ENCODE peak calls at places on chromosomes 11 and 22, in nine cellular contexts. H, I, R, X, Q, Z, N, D and C are unnamed samples.

GRCh38 chr11:86160546-86161149 is 83.9 kb upstream of the EED start:
- DNase-seq in D (no peak), Z (no peak), I (peak), H (no peak), R (peak), Q (no peak), X (no peak), N (no peak), C (peak)

GRCh38 chr22:22916215-22916951 is 28.8 kb downstream of the IGLL5 start:
- DNase-seq in R (no peak), Q (no peak), H (no peak), N (no peak), D (no peak), Z (no peak), X (no peak), I (no peak), C (no peak)

GRCh38 chr11:67024966-67025365 is 2.0 kb downstream of the SYT12 start:
- DNase-seq in Z (no peak), H (no peak), R (no peak), Q (no peak), D (no peak), N (no peak), I (no peak), X (no peak), C (no peak)

GRCh38 chr11:27509953-27510352 is 3.4 kb upstream of the LIN7C start:
- DNase-seq in Z (no peak), X (no peak), Q (no peak), D (no peak), H (no peak), N (no peak), R (no peak), I (no peak), C (no peak)

GRCh38 chr11:133082453-133082781 is 449.9 kb downstream of the OPCML start:
- DNase-seq in H (no peak), N (no peak), R (no peak), I (no peak), Z (peak), Q (no peak), D (peak), X (no peak), C (no peak)

GRCh38 chr11:104164028-104164520 is at the start of gene PDGFD:
- DNase-seq in D (peak), N (peak), I (peak), Z (peak), R (peak), X (peak), H (peak), Q (peak), C (peak)

GRCh38 chr11:125233736-125234275 is 69.3 kb downstream of the PKNOX2 start:
- DNase-seq in D (no peak), I (no peak), Z (no peak), X (no peak), Q (no peak), N (no peak), R (no peak), H (no peak), C (no peak)

GRCh38 chr11:38553033-38553432 is 1955.0 kb upstream of the RAG2 start:
- DNase-seq in H (no peak), D (no peak), N (no peak), X (no peak), Z (no peak), I (no peak), R (no peak), Q (no peak), C (no peak)

GRCh38 chr22:17980638-17981051 is 43.7 kb downstream of the MICAL3 start:
- DNase-seq in D (peak), H (peak), I (peak), Q (no peak), R (peak), Z (peak), X (peak), N (peak), C (no peak)

GRCh38 chr11:70570693-70571395 is 172.5 kb downstream of the CTTN start:
- DNase-seq in I (no peak), R (no peak), D (no peak), N (no peak), Z (peak), X (no peak), H (no peak), Q (no peak), C (no peak)

GRCh38 chr11:46119352-46120216 is 1.7 kb downstream of the PHF21A start:
- DNase-seq in H (peak), Q (peak), N (peak), I (peak), R (peak), Z (peak), X (peak), D (peak), C (peak)

GRCh38 chr11:59259867-59260475 is 47.2 kb upstream of the MPEG1 start:
- DNase-seq in I (no peak), H (no peak), X (no peak), D (no peak), R (no peak), Z (no peak), Q (no peak), N (no peak), C (no peak)

GRCh38 chr22:23382796-23383195 is 197.3 kb downstream of the IGLL1 start:
- DNase-seq in X (no peak), H (no peak), D (no peak), Z (no peak), Q (no peak), I (no peak), R (no peak), N (no peak), C (no peak)

GRCh38 chr11:127105578-127105977 is 105.0 kb upstream of the KIRREL3 start:
- DNase-seq in R (no peak), N (no peak), Z (no peak), X (no peak), I (no peak), H (no peak), D (no peak), Q (no peak), C (no peak)

GRCh38 chr11:8917157-8917820 is 6.3 kb downstream of the AKIP1 start:
- DNase-seq in X (no peak), H (no peak), Q (no peak), R (peak), D (peak), Z (peak), I (peak), N (peak), C (peak)

GRCh38 chr11:61791737-61792309 is 576 bp downstream of the TMEM258 start:
- DNase-seq in X (peak), Z (peak), Q (peak), N (peak), D (peak), R (peak), H (peak), I (peak), C (peak)

GRCh38 chr11:74849525-74850391 is 99.1 kb downstream of the XRRA1 start:
- DNase-seq in Z (no peak), H (no peak), Q (no peak), R (peak), I (peak), N (no peak), D (no peak), X (peak), C (peak)

GRCh38 chr11:65087216-65087615 is 3.2 kb downstream of the ZFPL1 start:
- DNase-seq in Q (no peak), Z (no peak), H (no peak), I (no peak), D (no peak), X (no peak), N (no peak), R (no peak), C (no peak)

GRCh38 chr11:102553835-102554282 is 23.3 kb upstream of the MMP7 start:
- DNase-seq in Z (no peak), R (no peak), D (no peak), I (no peak), N (no peak), H (no peak), Q (peak), X (no peak), C (no peak)

GRCh38 chr11:2443881-2444300 is 423 bp downstream of the TRPM5 start:
- DNase-seq in X (no peak), D (no peak), Z (peak), R (no peak), I (no peak), N (peak), Q (no peak), H (no peak), C (no peak)

GRCh38 chr11:118921121-118921928 is 4.4 kb downstream of the BCL9L start:
- DNase-seq in Q (no peak), H (peak), R (peak), D (peak), Z (peak), X (no peak), I (peak), N (no peak), C (peak)

GRCh38 chr11:73288197-73288872 is 16.2 kb downstream of the P2RY6 start:
- DNase-seq in I (no peak), N (no peak), R (no peak), H (no peak), Z (no peak), D (no peak), Q (no peak), X (no peak), C (no peak)

GRCh38 chr11:64894070-64894811 is 15.8 kb upstream of the EHD1 start:
- DNase-seq in H (peak), R (peak), Z (peak), I (peak), Q (peak), N (peak), D (peak), X (peak), C (peak)

GRCh38 chr11:134560566-134561347 is 148.7 kb upstream of the B3GAT1 start:
- DNase-seq in R (no peak), Z (no peak), I (no peak), Q (no peak), H (peak), X (no peak), D (no peak), N (no peak), C (no peak)

GRCh38 chr11:44572431-44572830 is 7.0 kb downstream of the CD82 start:
- DNase-seq in H (no peak), N (no peak), X (no peak), D (no peak), Q (no peak), R (no peak), I (no peak), Z (no peak), C (no peak)

GRCh38 chr11:30818721-30819120 is 232.6 kb upstream of the MPPED2 start:
- DNase-seq in I (no peak), D (no peak), N (no peak), H (no peak), R (no peak), Z (no peak), X (no peak), Q (no peak), C (no peak)

GRCh38 chr11:99069831-99070444 is 49.2 kb downstream of the CNTN5 start:
- DNase-seq in Q (no peak), I (no peak), Z (no peak), H (no peak), N (no peak), R (peak), D (peak), X (no peak), C (no peak)

GRCh38 chr11:115933564-115933963 is 429.3 kb upstream of the CADM1 start:
- DNase-seq in R (no peak), N (no peak), H (no peak), X (no peak), Z (no peak), I (no peak), D (no peak), Q (no peak), C (no peak)

GRCh38 chr22:20953668-20954500 is 13.2 kb upstream of the AIFM3 start:
- DNase-seq in I (peak), N (no peak), X (no peak), Z (no peak), R (peak), Q (no peak), H (no peak), D (peak), C (no peak)

GRCh38 chr11:72606362-72607100 is 67.7 kb downstream of the PDE2A start:
- DNase-seq in Z (no peak), X (no peak), Q (no peak), H (no peak), D (no peak), R (no peak), N (no peak), I (no peak), C (no peak)

GRCh38 chr11:63738720-63739360 is 29.7 kb downstream of the ZFTA start:
- DNase-seq in I (peak), X (peak), N (peak), R (peak), D (peak), H (peak), Q (peak), Z (peak), C (peak)

GRCh38 chr11:70334351-70334995 is 63.9 kb upstream of the CTTN start:
- DNase-seq in X (no peak), D (no peak), I (no peak), Q (no peak), R (no peak), H (no peak), N (no peak), Z (no peak), C (no peak)

GRCh38 chr11:111851636-111852035 is 19.7 kb downstream of the ALG9 start:
- DNase-seq in Q (no peak), I (peak), D (peak), X (peak), Z (no peak), R (peak), H (peak), N (no peak), C (peak)
- TF ChIP-seq CTCF in Q (peak), I (peak), D (peak), X (peak), Z (peak), R (peak), H (peak), N (no peak), C (peak)

GRCh38 chr11:12110201-12110713 is at the start of gene MICAL2:
- DNase-seq in I (peak), X (no peak), Z (peak), Q (peak), H (peak), R (peak), N (peak), D (peak), C (peak)
- TF ChIP-seq CTCF in I (no peak), X (no peak), Z (no peak), Q (no peak), H (no peak), R (no peak), N (no peak), D (no peak), C (no peak)

GRCh38 chr22:28936200-28936599 is 52.8 kb downstream of the ZNRF3 start:
- DNase-seq in D (no peak), Z (no peak), R (no peak), I (no peak), X (no peak), Q (no peak), N (no peak), H (no peak), C (no peak)

GRCh38 chr22:28937206-28938025 is 54.0 kb downstream of the ZNRF3 start:
- DNase-seq in I (no peak), R (no peak), Z (no peak), X (no peak), N (no peak), H (no peak), Q (no peak), D (no peak), C (no peak)

GRCh38 chr22:28934026-28934425 is 50.7 kb downstream of the ZNRF3 start:
- DNase-seq in I (no peak), D (no peak), R (no peak), Q (no peak), N (no peak), H (no peak), X (no peak), Z (no peak), C (no peak)

GRCh38 chr22:28935140-28935539 is 51.8 kb downstream of the ZNRF3 start:
- DNase-seq in N (no peak), I (no peak), R (no peak), Z (no peak), H (no peak), Q (no peak), X (no peak), D (no peak), C (no peak)

DNA sequence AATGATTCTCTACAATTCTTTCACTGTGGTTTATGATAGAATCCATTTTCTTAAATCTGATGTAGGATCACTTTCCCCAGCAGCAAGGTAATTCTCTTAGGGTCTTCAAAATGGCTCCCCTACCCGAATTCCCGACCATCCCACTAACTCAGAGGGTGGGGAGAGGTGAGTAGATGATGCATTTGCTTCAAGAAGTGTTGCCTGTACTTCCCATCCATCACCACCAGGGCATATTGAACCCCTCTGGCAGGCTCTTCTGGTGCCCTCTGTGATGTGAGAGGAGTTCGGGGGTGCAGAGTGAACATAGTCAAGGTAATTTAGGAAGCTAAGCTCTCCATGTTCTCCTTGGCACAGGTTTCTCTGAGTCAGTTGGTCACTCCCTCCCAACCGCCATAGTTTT is 52.3 kb downstream of the ZNRF3 start:
- DNase-seq in R (no peak), N (no peak), I (no peak), Z (no peak), H (no peak), D (no peak), X (no peak), Q (no peak), C (no peak)
- TF ChIP-seq CTCF in R (peak), N (no peak), I (no peak), Z (peak), H (peak), D (no peak), X (peak), Q (no peak), C (peak)

GRCh38 chr22:37981282-37982011 is 2.9 kb downstream of the SOX10 start:
- DNase-seq in X (no peak), D (no peak), N (no peak), Q (no peak), H (no peak), Z (no peak), I (no peak), R (no peak), C (no peak)

GRCh38 chr22:37985050-37985585 is 763 bp upstream of the SOX10 start:
- DNase-seq in X (no peak), I (no peak), D (no peak), R (no peak), Z (no peak), Q (no peak), N (no peak), H (no peak), C (no peak)

GRCh38 chr22:37982151-37982838 is 2.1 kb downstream of the SOX10 start:
- DNase-seq in Z (no peak), I (no peak), N (no peak), X (no peak), H (no peak), R (no peak), Q (no peak), D (no peak), C (no peak)

GRCh38 chr22:37983860-37984791 is at the start of gene SOX10:
- DNase-seq in Z (no peak), Q (no peak), N (no peak), I (no peak), H (no peak), R (no peak), X (no peak), D (no peak), C (no peak)

GRCh38 chr22:37982938-37983859 is 1.2 kb downstream of the SOX10 start:
- DNase-seq in D (no peak), N (no peak), H (no peak), X (no peak), Z (no peak), R (no peak), I (no peak), Q (no peak), C (no peak)
- TF ChIP-seq CTCF in D (peak), N (no peak), H (no peak), X (peak), Z (peak), R (no peak), I (peak), Q (no peak), C (peak)

GRCh38 chr11:123559418-123559817 is 95.0 kb downstream of the SCN3B start:
- DNase-seq in N (no peak), I (peak), Z (no peak), D (no peak), R (peak), H (no peak), X (no peak), Q (no peak), C (peak)
- TF ChIP-seq CTCF in N (no peak), I (peak), Z (no peak), D (no peak), R (peak), H (peak), X (no peak), Q (no peak), C (peak)

DNA sequence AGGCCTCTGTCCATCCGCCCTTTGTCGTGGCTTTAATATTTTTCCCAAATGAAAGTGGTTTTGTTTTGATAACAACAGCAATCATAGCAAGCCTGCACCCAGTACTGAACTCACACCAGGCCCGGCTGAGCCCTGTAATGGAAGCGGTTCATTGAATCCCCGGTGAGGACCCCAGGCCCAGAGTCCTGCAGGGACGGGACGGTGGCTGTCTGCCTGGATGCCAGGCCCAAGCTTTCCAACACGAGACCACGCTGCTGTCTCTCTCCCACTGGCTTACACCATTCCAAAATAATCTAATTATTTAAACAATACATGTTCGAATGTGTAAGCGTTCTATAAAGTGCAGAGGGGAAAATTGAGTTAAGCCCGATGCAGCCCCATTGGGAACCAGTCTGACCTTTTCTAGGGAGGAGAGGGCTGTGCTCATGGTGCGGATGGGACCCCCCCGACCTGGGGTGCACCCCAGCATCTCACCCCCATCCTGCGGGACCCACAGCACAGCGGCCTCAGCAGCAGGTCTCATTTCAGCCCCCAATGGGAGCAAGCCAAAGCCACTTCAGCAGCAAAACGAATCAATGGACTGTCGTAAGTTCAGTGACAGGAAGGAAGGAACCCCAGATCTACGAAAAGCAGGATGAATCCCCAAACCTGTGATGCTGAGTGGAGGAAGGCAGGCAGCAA is 1046.9 kb downstream of the BRD1 start:
- DNase-seq in X (no peak), I (no peak), D (no peak), R (no peak), Z (no peak), Q (no peak), N (no peak), H (no peak), C (no peak)
- TF ChIP-seq CTCF in X (no peak), I (no peak), D (no peak), R (no peak), Z (no peak), Q (no peak), N (no peak), H (no peak), C (no peak)

GRCh38 chr11:131703311-131703710 is 332.9 kb downstream of the NTM start:
- DNase-seq in I (no peak), Q (no peak), Z (no peak), H (peak), D (no peak), N (no peak), X (no peak), R (no peak), C (no peak)
- TF ChIP-seq CTCF in I (no peak), Q (no peak), Z (no peak), H (no peak), D (no peak), N (no peak), X (no peak), R (no peak), C (no peak)

GRCh38 chr11:40129276-40129675 is 1330.2 kb downstream of the LRRC4C start:
- DNase-seq in R (no peak), H (peak), N (no peak), X (no peak), Q (peak), I (no peak), D (peak), Z (no peak), C (no peak)

GRCh38 chr11:40130427-40130826 is 1329.0 kb downstream of the LRRC4C start:
- DNase-seq in H (peak), I (no peak), N (no peak), X (no peak), D (peak), R (no peak), Z (no peak), Q (no peak), C (no peak)

GRCh38 chr11:40125054-40125453 is 1334.4 kb downstream of the LRRC4C start:
- DNase-seq in X (no peak), Q (no peak), Z (no peak), H (no peak), R (no peak), D (peak), N (no peak), I (no peak), C (no peak)
- TF ChIP-seq CTCF in X (peak), Q (peak), Z (peak), H (peak), R (no peak), D (peak), N (no peak), I (no peak), C (no peak)